ENCODE peak calls at places on chromosomes 4 and X, in five cellular contexts. O is AG08395, W is MCF 10A, F is ureter, Y is glutamatergic neuron. K is an unnamed sample.

GRCh38 chr4:58776627-58777026 is 1666.4 kb upstream of the IGFBP7 start:
- DNase-seq in O (no peak), W (peak), Y (no peak), F (no peak), K (no peak)

GRCh38 chrX:14027031-14027430 is 2.7 kb downstream of the GEMIN8 start:
- DNase-seq in W (peak), Y (no peak), O (no peak), F (no peak), K (no peak)

GRCh38 chr4:40579983-40580382 is 49.7 kb downstream of the RBM47 start:
- DNase-seq in O (peak), W (no peak), F (no peak), Y (no peak), K (no peak)

GRCh38 chrX:124690495-124690894 is 344.1 kb downstream of the SH2D1A start:
- DNase-seq in Y (no peak), W (no peak), O (no peak), F (no peak), K (no peak)

GRCh38 chrX:51894697-51895336 is 1.4 kb downstream of the MAGED1 start:
- DNase-seq in O (no peak), Y (peak), W (no peak), F (no peak), K (peak)

GRCh38 chr4:100852326-100852725 is 334.5 kb upstream of the EMCN start:
- DNase-seq in Y (no peak), O (no peak), F (no peak), W (no peak), K (no peak)

GRCh38 chr4:40055379-40055872 is 1.2 kb upstream of the N4BP2 start:
- DNase-seq in O (no peak), W (no peak), Y (no peak), F (no peak), K (peak)

GRCh38 chr4:181908168-181908567 is 335.0 kb upstream of the TENM3 start:
- DNase-seq in O (no peak), W (no peak), Y (no peak), F (no peak), K (no peak)

GRCh38 chr4:60605651-60606354 is 594.3 kb upstream of the ADGRL3 start:
- DNase-seq in F (no peak), Y (no peak), W (peak), O (peak), K (no peak)

GRCh38 chr4:90718926-90719325 is 591.7 kb downstream of the CCSER1 start:
- DNase-seq in F (no peak), W (no peak), Y (peak), O (no peak), K (no peak)

GRCh38 chr4:16684083-16684482 is 214.4 kb downstream of the LDB2 start:
- DNase-seq in W (no peak), O (peak), F (no peak), Y (no peak), K (no peak)

GRCh38 chr4:108884596-108884995 is 121.7 kb upstream of the ETNPPL start:
- DNase-seq in W (no peak), O (no peak), Y (no peak), F (no peak), K (no peak)

GRCh38 chr4:140249351-140249750 is 95.4 kb upstream of the MAML3 start:
- DNase-seq in Y (no peak), W (no peak), F (no peak), O (no peak), K (peak)

GRCh38 chrX:44882635-44883034 is 9.6 kb downstream of the KDM6A start:
- DNase-seq in O (no peak), F (no peak), Y (no peak), W (no peak), K (no peak)